ENCODE peak calls at places on chromosomes 2 and 18, in nine cellular contexts. P is AG09319, V is KBM-7, K is neural crest cell, A is Caki2, R is kidney tubule cell, Y is HuH-7, J is transverse colon, M is left ventricle myocardium superior. S is an unnamed sample.

GRCh38 chr2:106193491-106193976 is 567 bp downstream of the UXS1 start:
- DNase-seq in P (no peak), V (no peak), K (peak), A (no peak), R (no peak), Y (peak), J (peak), M (peak), S (no peak)

GRCh38 chr2:122627388-122627787 is 871.9 kb downstream of the TSN start:
- DNase-seq in P (no peak), V (no peak), K (no peak), A (no peak), R (peak), Y (no peak), J (no peak), M (no peak), S (no peak)

GRCh38 chr18:63708650-63709049 is 5.9 kb downstream of the SERPINB11 start:
- DNase-seq in P (no peak), V (no peak), K (no peak), A (no peak), R (peak), Y (no peak), J (no peak), M (no peak), S (peak)

GRCh38 chr2:84905181-84906107 is at the start of gene TMSB10:
- DNase-seq in P (no peak), V (peak), K (peak), A (peak), R (peak), Y (peak), J (peak), M (peak), S (peak)

GRCh38 chr2:128377071-128377910 is 58.6 kb upstream of the HS6ST1 start:
- DNase-seq in P (no peak), V (no peak), K (no peak), A (no peak), R (no peak), Y (no peak), J (peak), M (no peak), S (no peak)

GRCh38 chr2:144943986-144944385 is 424.1 kb upstream of the ZEB2 start:
- DNase-seq in P (no peak), V (no peak), K (no peak), A (no peak), R (no peak), Y (no peak), J (no peak), M (no peak), S (no peak)

GRCh38 chr2:229852565-229852964 is 69.2 kb downstream of the TRIP12 start:
- DNase-seq in P (no peak), V (peak), K (no peak), A (no peak), R (peak), Y (no peak), J (peak), M (peak), S (no peak)

GRCh38 chr2:8456149-8457091 is 225.4 kb upstream of the ID2 start:
- DNase-seq in P (no peak), V (no peak), K (no peak), A (no peak), R (no peak), Y (no peak), J (no peak), M (no peak), S (no peak)

GRCh38 chr2:218063541-218064295 is 5.3 kb upstream of the RUFY4 start:
- DNase-seq in P (no peak), V (no peak), K (no peak), A (no peak), R (no peak), Y (no peak), J (no peak), M (no peak), S (no peak)

GRCh38 chr18:62452280-62452824 is 70.5 kb upstream of the ZCCHC2 start:
- DNase-seq in P (no peak), V (peak), K (no peak), A (no peak), R (peak), Y (peak), J (no peak), M (no peak), S (no peak)

GRCh38 chr2:126655066-126655465 is 892 bp upstream of the GYPC start:
- DNase-seq in P (no peak), V (no peak), K (peak), A (peak), R (no peak), Y (no peak), J (no peak), M (no peak), S (no peak)

GRCh38 chr2:233326500-233326899 is 18.9 kb downstream of the SAG start:
- DNase-seq in P (no peak), V (no peak), K (no peak), A (no peak), R (no peak), Y (no peak), J (no peak), M (no peak), S (no peak)

GRCh38 chr18:77106331-77106730 is 26.3 kb downstream of the MBP start:
- DNase-seq in P (no peak), V (peak), K (no peak), A (no peak), R (no peak), Y (no peak), J (no peak), M (no peak), S (no peak)

GRCh38 chr2:98026292-98026691 is 30.5 kb upstream of the TMEM131 start:
- DNase-seq in P (no peak), V (no peak), K (no peak), A (no peak), R (no peak), Y (no peak), J (no peak), M (no peak), S (no peak)

GRCh38 chr2:121205321-121205942 is 79.6 kb downstream of the TFCP2L1 start:
- DNase-seq in P (no peak), V (no peak), K (no peak), A (no peak), R (peak), Y (no peak), J (no peak), M (peak), S (no peak)

GRCh38 chr2:42101641-42102605 is 54.1 kb downstream of the PKDCC start:
- DNase-seq in P (no peak), V (no peak), K (peak), A (no peak), R (peak), Y (peak), J (peak), M (peak), S (peak)

GRCh38 chr2:212539145-212539880 is 711 bp upstream of the ERBB4 start:
- DNase-seq in P (no peak), V (peak), K (no peak), A (peak), R (peak), Y (peak), J (no peak), M (peak), S (no peak)

GRCh38 chr18:12828116-12829051 is 55.7 kb downstream of the PTPN2 start:
- DNase-seq in P (no peak), V (no peak), K (no peak), A (no peak), R (no peak), Y (no peak), J (no peak), M (no peak), S (no peak)

GRCh38 chr18:56756971-56757370 is 105.8 kb downstream of the WDR7 start:
- DNase-seq in P (no peak), V (peak), K (no peak), A (no peak), R (no peak), Y (no peak), J (no peak), M (no peak), S (no peak)

GRCh38 chr2:185782223-185782769 is 43.7 kb downstream of the FSIP2 start:
- DNase-seq in P (no peak), V (peak), K (no peak), A (no peak), R (no peak), Y (peak), J (no peak), M (no peak), S (no peak)

GRCh38 chr2:24720310-24720709 is 72.9 kb downstream of the PTRHD1 start:
- DNase-seq in P (no peak), V (no peak), K (no peak), A (no peak), R (no peak), Y (no peak), J (no peak), M (no peak), S (no peak)

GRCh38 chr2:10914272-10914693 is 2.5 kb downstream of the KCNF1 start:
- DNase-seq in P (no peak), V (no peak), K (no peak), A (no peak), R (peak), Y (no peak), J (peak), M (peak), S (no peak)

GRCh38 chr2:1489486-1489885 is 76.2 kb downstream of the TPO start:
- DNase-seq in P (no peak), V (no peak), K (no peak), A (no peak), R (no peak), Y (no peak), J (no peak), M (no peak), S (no peak)

GRCh38 chr18:9782073-9782857 is 74.2 kb downstream of the RAB31 start:
- DNase-seq in P (peak), V (no peak), K (no peak), A (peak), R (peak), Y (no peak), J (no peak), M (no peak), S (peak)

GRCh38 chr18:10027031-10027430 is 113.2 kb downstream of the VAPA start:
- DNase-seq in P (no peak), V (no peak), K (no peak), A (no peak), R (no peak), Y (no peak), J (no peak), M (no peak), S (no peak)

GRCh38 chr2:58268685-58269084 is 27.6 kb upstream of the FANCL start:
- DNase-seq in P (no peak), V (no peak), K (no peak), A (no peak), R (no peak), Y (no peak), J (no peak), M (no peak), S (no peak)

GRCh38 chr2:207107551-207107950 is 58.2 kb downstream of the KLF7 start:
- DNase-seq in P (no peak), V (peak), K (no peak), A (no peak), R (no peak), Y (no peak), J (no peak), M (no peak), S (no peak)

S was measured in kidney glomerular epithelial cell.